ENCODE peak calls at places on chromosomes 7 and 10, in nine cellular contexts. L is HCEC 1CT; Z is HT-29; H is SHP77 treated with DMSO at 0.1 percent for 48 hours; Q is stimulated activated CD4-positive, alpha-beta T cell treated with anti-CD3 and anti-CD28 coated beads, Interleukin-15, amount 100 ng/mL, for 1 hour; A is activated naive CD8-positive, alpha-beta T cell treated with anti-CD3 and anti-CD28 coated beads, Interleukin-2, amount 50 U/mL, for 24 hours; J is upper lobe of left lung; K is body of pancreas; Y is GM04504. P is an unnamed sample.

GRCh38 chr7:134781171-134781570 is 1.7 kb downstream of the CALD1 start:
- DNase-seq in J (no peak), H (no peak), K (no peak), Q (no peak), A (no peak), Z (no peak), L (no peak), Y (no peak), P (no peak)

GRCh38 chr7:103149808-103150180 is 895 bp upstream of the NAPEPLD start:
- DNase-seq in Y (no peak), H (no peak), K (no peak), Q (no peak), A (no peak), L (no peak), J (no peak), Z (peak), P (no peak)

GRCh38 chr10:102994551-102995295 is 76.6 kb downstream of the CNNM2 start:
- DNase-seq in Z (no peak), A (no peak), J (no peak), L (no peak), Y (no peak), K (no peak), Q (no peak), H (no peak), P (no peak)

GRCh38 chr10:63504145-63504881 is 16.9 kb upstream of the REEP3 start:
- DNase-seq in L (no peak), Y (no peak), Z (peak), Q (no peak), H (no peak), J (no peak), K (no peak), A (no peak), P (peak)

GRCh38 chr10:124447741-124448466 is 1.9 kb downstream of the NKX1-2 start:
- DNase-seq in J (no peak), A (peak), L (no peak), Y (no peak), K (no peak), Z (no peak), Q (no peak), H (no peak), P (no peak)

GRCh38 chr7:80859272-80859970 is 59.4 kb downstream of the SEMA3C start:
- DNase-seq in A (no peak), Y (peak), J (no peak), L (peak), K (no peak), Z (no peak), Q (no peak), H (no peak), P (peak)

GRCh38 chr10:126500866-126501265 is 112.6 kb upstream of the ADAM12 start:
- DNase-seq in Q (no peak), Z (no peak), Y (peak), K (no peak), L (peak), J (no peak), H (no peak), A (no peak), P (no peak)

GRCh38 chr7:33950047-33950714 is 44.8 kb downstream of the BMPER start:
- DNase-seq in Y (no peak), J (no peak), L (no peak), H (no peak), A (no peak), K (no peak), Z (no peak), Q (no peak), P (no peak)

GRCh38 chr7:37173655-37174054 is 275.0 kb downstream of the ELMO1 start:
- DNase-seq in H (no peak), L (no peak), J (no peak), Y (no peak), Q (no peak), A (no peak), K (no peak), Z (no peak), P (no peak)

GRCh38 chr10:60948871-60949270 is 4.9 kb upstream of the RHOBTB1 start:
- DNase-seq in Y (no peak), L (no peak), Z (no peak), A (no peak), K (no peak), Q (no peak), H (no peak), J (no peak), P (no peak)

GRCh38 chr10:129914960-129915359 is 49.1 kb downstream of the EBF3 start:
- DNase-seq in H (no peak), J (no peak), A (no peak), L (no peak), K (no peak), Z (no peak), Q (no peak), Y (no peak), P (no peak)

GRCh38 chr10:132714906-132715790 is 70.8 kb downstream of the NKX6-2 start:
- DNase-seq in A (no peak), H (no peak), Y (no peak), Z (no peak), Q (no peak), K (no peak), J (no peak), L (no peak), P (no peak)

GRCh38 chr10:88064608-88065383 is 201.4 kb downstream of the PTEN start:
- DNase-seq in J (peak), K (peak), L (peak), H (no peak), A (peak), Z (no peak), Y (peak), Q (no peak), P (no peak)

GRCh38 chr7:135959655-135960363 is 17.4 kb downstream of the MTPN start:
- DNase-seq in Z (no peak), Q (no peak), A (no peak), H (no peak), J (no peak), Y (no peak), L (no peak), K (no peak), P (no peak)

GRCh38 chr7:120760050-120760449 is 97.9 kb downstream of the TSPAN12 start:
- DNase-seq in K (no peak), L (no peak), Z (no peak), H (no peak), A (no peak), Y (no peak), J (no peak), Q (no peak), P (no peak)

GRCh38 chr10:100020161-100020882 is 10.6 kb upstream of the DNMBP start:
- DNase-seq in Y (no peak), J (no peak), L (no peak), A (no peak), Q (no peak), H (peak), K (no peak), Z (peak), P (no peak)

GRCh38 chr10:95648138-95648537 is 8.4 kb downstream of the ALDH18A1 start:
- DNase-seq in J (no peak), L (no peak), H (no peak), Z (no peak), K (no peak), A (no peak), Y (no peak), Q (no peak), P (no peak)

GRCh38 chr10:85557077-85557476 is 809.5 kb downstream of the GRID1 start:
- DNase-seq in Q (no peak), Y (no peak), H (no peak), L (no peak), J (no peak), A (no peak), K (no peak), Z (no peak), P (no peak)

GRCh38 chr10:110273474-110273873 is 31.2 kb downstream of the SMNDC1 start:
- DNase-seq in H (no peak), K (peak), L (peak), Y (peak), J (peak), A (peak), Z (no peak), Q (no peak), P (peak)

GRCh38 chr7:12738665-12739064 is 51.2 kb downstream of the ARL4A start:
- DNase-seq in Z (no peak), A (no peak), Y (no peak), K (no peak), Q (no peak), H (no peak), J (no peak), L (no peak), P (no peak)

GRCh38 chr10:74255800-74256422 is 104.9 kb downstream of the ADK start:
- DNase-seq in Z (no peak), A (no peak), Y (no peak), K (no peak), L (no peak), Q (no peak), H (no peak), J (no peak), P (no peak)

GRCh38 chr10:91575044-91575610 is 57.7 kb downstream of the PPP1R3C start:
- DNase-seq in Q (no peak), Z (no peak), Y (no peak), A (no peak), J (no peak), L (no peak), H (no peak), K (no peak), P (no peak)

GRCh38 chr10:73406863-73407262 is 7.0 kb downstream of the ANXA7 start:
- DNase-seq in H (no peak), Y (no peak), J (no peak), K (no peak), Z (no peak), Q (no peak), A (no peak), L (no peak), P (no peak)

GRCh38 chr7:105721571-105722104 is 140.3 kb upstream of the EFCAB10 start:
- DNase-seq in L (no peak), J (no peak), Q (no peak), K (no peak), A (no peak), Z (no peak), Y (no peak), H (no peak), P (no peak)

GRCh38 chr10:31134303-31134928 is 102.8 kb upstream of the ZNF438 start:
- DNase-seq in Y (no peak), A (peak), J (peak), Z (peak), K (peak), Q (no peak), H (peak), L (peak), P (peak)

GRCh38 chr10:43042503-43043341 is 34.1 kb upstream of the RET start:
- DNase-seq in A (no peak), Z (no peak), Y (no peak), L (no peak), J (peak), H (no peak), K (no peak), Q (no peak), P (no peak)

GRCh38 chr7:27661776-27662489 is 750 bp downstream of the HIBADH start:
- DNase-seq in Y (no peak), J (peak), A (peak), K (peak), L (no peak), Q (no peak), H (no peak), Z (peak), P (peak)

GRCh38 chr7:87223666-87224065 is 4.1 kb upstream of the TMEM243 start:
- DNase-seq in Y (no peak), L (peak), K (no peak), Z (no peak), A (no peak), J (no peak), H (no peak), Q (no peak), P (peak)

GRCh38 chr10:132403511-132404168 is 6.6 kb downstream of the PWWP2B start:
- DNase-seq in L (no peak), H (no peak), K (peak), Z (peak), J (no peak), Q (no peak), Y (no peak), A (no peak), P (no peak)